ENCODE peak calls at places on chromosomes 5 and 9, in six cellular contexts. W is IMR-90, P is neuronal stem cell, S is mesenchymal stem cell, Z is H9, E is H1. H is an unnamed sample.

GRCh38 chr5:113663879-113664278 is 150.4 kb downstream of the YTHDC2 start:
- DNase-seq in W (peak; percentile 16), P (no peak), S (peak; percentile 54), E (peak; percentile 50), Z (peak; percentile 78), H (peak; percentile 62)

GRCh38 chr5:54637654-54638053 is 120.1 kb downstream of the SNX18 start:
- DNase-seq in S (no peak), P (no peak), Z (no peak), W (peak; percentile 48), E (no peak), H (no peak)

GRCh38 chr5:54520438-54520846 is 2.9 kb downstream of the SNX18 start:
- DNase-seq in Z (no peak), E (no peak), W (peak; percentile 56), P (no peak), S (peak; percentile 67), H (peak; percentile 34)

GRCh38 chr5:178291161-178291561 is 58.6 kb upstream of the PHYKPL start:
- DNase-seq in S (no peak), E (no peak), P (no peak), W (no peak), Z (no peak), H (no peak)

GRCh38 chr5:125812631-125813030 is 610.6 kb upstream of the GRAMD2B start:
- DNase-seq in E (no peak), Z (no peak), P (no peak), W (no peak), S (no peak), H (no peak)

GRCh38 chr5:96207420-96207819 is 225.6 kb downstream of the PCSK1 start:
- DNase-seq in W (no peak), P (no peak), E (no peak), S (no peak), Z (no peak), H (no peak)

GRCh38 chr5:181207214-181207959 is 2.4 kb upstream of the TRIM7 start:
- DNase-seq in Z (peak; percentile 86), E (no peak), W (peak; percentile 93), S (peak; percentile 95), P (peak; percentile 66), H (peak; percentile 89)

GRCh38 chr9:79256691-79257213 is 315.0 kb upstream of the TLE4 start:
- DNase-seq in P (peak; percentile 55), W (peak; percentile 43), Z (no peak), S (peak; percentile 17), E (no peak), H (no peak)

GRCh38 chr5:65753189-65753588 is 31.2 kb downstream of the NLN start:
- DNase-seq in P (no peak), E (no peak), Z (no peak), S (no peak), W (no peak), H (no peak)

GRCh38 chr5:173573126-173573960 is 43.1 kb downstream of the BOD1 start:
- DNase-seq in E (peak; percentile 13), W (peak; percentile 49), P (peak; percentile 76), S (peak; percentile 69), Z (peak; percentile 81), H (peak; percentile 80)

GRCh38 chr5:135501965-135502364 is 33.8 kb downstream of the NEUROG1 start:
- DNase-seq in P (no peak), W (no peak), S (no peak), Z (no peak), E (no peak), H (no peak)

GRCh38 chr9:9961487-9961886 is 651.3 kb downstream of the PTPRD start:
- DNase-seq in S (no peak), E (no peak), P (no peak), Z (no peak), W (no peak), H (no peak)

GRCh38 chr5:61525573-61526142 is 193.6 kb downstream of the ZSWIM6 start:
- DNase-seq in W (peak; percentile 7), S (peak; percentile 51), P (no peak), Z (no peak), E (no peak), H (peak; percentile 99)

GRCh38 chr9:126375386-126375785 is 48.8 kb downstream of the MVB12B start:
- DNase-seq in W (peak; percentile 20), Z (no peak), E (no peak), P (no peak), S (peak; percentile 52), H (peak; percentile 61)

GRCh38 chr5:132437604-132438275 is 52.8 kb downstream of the IRF1 start:
- DNase-seq in E (no peak), P (no peak), S (peak; percentile 99), Z (peak; percentile 73), W (peak; percentile 96), H (peak; percentile 76)

GRCh38 chr9:128863647-128864046 is 18.1 kb downstream of the KYAT1 start:
- DNase-seq in W (peak; percentile 36), S (peak; percentile 62), Z (peak; percentile 94), P (peak; percentile 65), E (peak; percentile 87), H (peak; percentile 93)

GRCh38 chr5:80192507-80193241 is 63.2 kb downstream of the SERINC5 start:
- DNase-seq in S (peak; percentile 26), P (no peak), E (no peak), Z (no peak), W (peak; percentile 51), H (no peak)

GRCh38 chr9:69292078-69292477 is 32.9 kb upstream of the ENTREP1 start:
- DNase-seq in S (no peak), Z (no peak), P (no peak), E (no peak), W (no peak), H (peak; percentile 42)

GRCh38 chr5:96663608-96664007 is 1.4 kb downstream of the CAST start:
- DNase-seq in W (no peak), S (no peak), E (no peak), Z (no peak), P (no peak), H (no peak)

GRCh38 chr5:2607622-2608021 is 143.9 kb downstream of the IRX2 start:
- DNase-seq in P (no peak), E (no peak), S (no peak), Z (no peak), W (no peak), H (no peak)

GRCh38 chr5:11046160-11046559 is 285.1 kb upstream of the DAP start:
- DNase-seq in P (no peak), W (peak; percentile 18), S (peak; percentile 3), Z (peak; percentile 49), E (no peak), H (no peak)

GRCh38 chr5:1246711-1247431 is 21.7 kb downstream of the SLC6A18 start:
- DNase-seq in W (no peak), Z (peak; percentile 81), P (peak; percentile 81), E (peak; percentile 33), S (peak; percentile 5), H (peak; percentile 58)

GRCh38 chr5:142845954-142846398 is 75.8 kb downstream of the ARHGAP26 start:
- DNase-seq in W (no peak), Z (no peak), P (no peak), S (no peak), E (no peak), H (no peak)

GRCh38 chr9:792331-793260 is 48.9 kb upstream of the DMRT1 start:
- DNase-seq in S (peak; percentile 35), E (no peak), P (no peak), W (peak; percentile 39), Z (no peak), H (no peak)

GRCh38 chr5:44001675-44002380 is 387.4 kb downstream of the FGF10 start:
- DNase-seq in S (no peak), W (peak; percentile 1), Z (no peak), E (no peak), P (no peak), H (no peak)

GRCh38 chr5:149938791-149939358 is 5.7 kb downstream of the PDE6A start:
- DNase-seq in P (no peak), Z (no peak), E (no peak), W (peak; percentile 84), S (peak; percentile 91), H (peak; percentile 97)

GRCh38 chr5:123094919-123095693 is 6.1 kb downstream of the PRDM6 start:
- DNase-seq in S (no peak), P (no peak), E (no peak), Z (peak; percentile 66), W (peak; percentile 18), H (no peak)
- H4K91ac ChIP-seq in S (no peak overlapping the region), P (no peak overlapping the region), E (no peak overlapping the region), Z (no peak overlapping the region), W (no peak overlapping the region), H (no peak overlapping the region)

DNA sequence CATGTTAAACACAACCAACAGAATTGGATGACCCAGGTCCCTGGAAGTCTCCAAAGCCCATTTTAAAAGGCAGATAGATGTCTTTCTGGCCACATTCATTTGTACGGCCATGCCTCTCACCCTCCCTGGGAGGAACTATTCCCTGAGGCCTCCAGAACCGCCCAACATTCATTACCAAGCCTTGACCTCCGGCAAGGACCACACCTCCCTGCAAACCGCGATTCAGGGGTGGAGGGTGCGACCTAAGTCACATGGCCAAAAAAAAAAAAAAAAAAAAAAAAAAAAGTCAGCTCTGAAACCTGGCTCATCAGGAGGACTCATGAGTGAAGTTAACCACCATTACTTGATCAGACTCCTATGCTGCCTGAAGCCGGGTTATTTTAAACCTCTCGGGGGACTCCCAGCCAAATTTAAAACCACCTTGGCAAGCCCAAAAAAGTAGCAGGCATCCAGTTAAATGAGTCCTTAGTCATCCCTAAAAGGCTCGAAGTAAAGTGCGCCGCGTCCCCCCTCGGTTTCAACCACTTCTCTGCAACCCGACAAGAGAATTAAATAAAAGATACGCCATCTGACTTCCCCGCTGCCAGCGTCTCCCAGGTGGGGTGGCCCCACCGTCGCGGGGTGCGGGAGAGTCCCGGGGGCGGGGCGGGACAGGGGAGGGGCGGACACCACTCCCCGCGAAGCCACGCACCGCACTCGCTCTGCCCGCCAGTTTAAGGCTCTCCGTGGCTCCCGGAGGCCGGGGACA is 2.4 kb downstream of the KLF9 start:
- DNase-seq in P (no peak), S (peak; percentile 84), Z (peak; percentile 75), W (peak; percentile 71), E (peak; percentile 31), H (no peak)
- H3K27ac ChIP-seq in P (no peak overlapping the region), S (no peak overlapping the region), Z (no peak overlapping the region), W (peak overlapping the region; percentile 97), E (no peak overlapping the region), H (no peak overlapping the region)

GRCh38 chr5:30871191-30871590 is 322.3 kb upstream of the CDH6 start:
- DNase-seq in S (no peak), Z (no peak), E (no peak), W (no peak), P (no peak), H (no peak)
- H4K91ac ChIP-seq in S (no peak overlapping the region), Z (no peak overlapping the region), E (no peak overlapping the region), W (no peak overlapping the region), P (no peak overlapping the region), H (no peak overlapping the region)

DNA sequence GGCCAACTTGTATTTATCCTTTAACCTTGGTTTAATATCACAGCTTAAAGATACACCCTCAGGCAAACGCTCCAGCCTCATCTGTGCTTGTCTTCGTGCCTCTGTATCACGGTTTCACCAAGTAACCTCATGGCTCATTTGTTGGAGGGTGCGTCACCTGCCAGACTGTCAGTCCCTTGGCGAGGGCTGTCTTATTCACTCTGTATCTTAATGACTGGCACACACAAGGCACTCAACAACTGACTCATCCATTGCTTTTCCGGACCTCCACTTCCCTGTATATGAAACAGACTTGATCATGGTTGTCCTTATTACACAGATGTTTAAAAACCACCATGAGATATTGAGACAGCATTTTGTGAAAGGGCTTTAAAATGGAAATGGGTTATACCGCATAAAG is 28.0 kb downstream of the LCP2 start:
- DNase-seq in E (no peak), W (no peak), P (no peak), S (no peak), Z (no peak), H (peak; percentile 31)
- H3K27ac ChIP-seq in E (no peak overlapping the region), W (no peak overlapping the region), P (no peak overlapping the region), S (no peak overlapping the region), Z (no peak overlapping the region), H (peak overlapping the region; percentile 7)